ENCODE peak calls at places on chromosomes 5 and 9, in seven cellular contexts. I is CD4-positive, alpha-beta memory T cell; F is non-pigmented ciliary epithelial cell; A is type B pancreatic cell; G is SJSA1; V is omental fat pad; Z is activated naive CD8-positive, alpha-beta T cell treated with anti-CD3 and anti-CD28 coated beads for 36 hours. B is an unnamed sample.

GRCh38 chr9:29394855-29395254 is 1821.6 kb upstream of the C9orf72 start:
- DNase-seq in G (no peak), I (no peak), V (no peak), Z (no peak), A (no peak), F (no peak), B (no peak)

GRCh38 chr9:136847065-136847826 is 2.0 kb upstream of the PHPT1 start:
- DNase-seq in V (no peak), F (no peak), Z (peak; percentile 42), A (no peak), G (peak; percentile 62), I (peak; percentile 39), B (no peak)

GRCh38 chr9:738209-738915 is 103.1 kb upstream of the DMRT1 start:
- DNase-seq in I (no peak), G (peak; percentile 66), Z (no peak), A (no peak), V (no peak), F (peak; percentile 89), B (peak; percentile 96)

GRCh38 chr5:157241483-157241882 is 24.4 kb upstream of the CYFIP2 start:
- DNase-seq in A (no peak), F (no peak), V (no peak), Z (no peak), I (no peak), G (no peak), B (no peak)

GRCh38 chr5:61578858-61579503 is 246.9 kb downstream of the ZSWIM6 start:
- DNase-seq in Z (no peak), I (no peak), A (no peak), V (no peak), F (no peak), G (no peak), B (peak; percentile 35)

GRCh38 chr9:2662496-2662895 is 40.9 kb downstream of the VLDLR start:
- DNase-seq in F (no peak), I (no peak), V (no peak), Z (no peak), G (no peak), A (no peak), B (no peak)

GRCh38 chr9:30628915-30629564 is 1755.4 kb upstream of the ACO1 start:
- DNase-seq in V (no peak), I (no peak), A (no peak), F (no peak), G (no peak), Z (no peak), B (no peak)

GRCh38 chr9:76571288-76572204 is 112.6 kb downstream of the GCNT1 start:
- DNase-seq in F (no peak), V (no peak), Z (peak; percentile 17), G (no peak), A (no peak), I (no peak), B (no peak)

GRCh38 chr5:179231309-179231708 is 114.0 kb downstream of the ADAMTS2 start:
- DNase-seq in Z (no peak), V (no peak), I (no peak), A (peak; percentile 45), G (peak; percentile 36), F (no peak), B (no peak)

GRCh38 chr5:178107889-178108288 is 5.4 kb upstream of the N4BP3 start:
- DNase-seq in G (no peak), F (no peak), Z (no peak), V (no peak), I (no peak), A (no peak), B (no peak)

GRCh38 chr5:170434953-170435605 is 45.9 kb upstream of the KCNMB1 start:
- DNase-seq in G (peak; percentile 69), V (peak; percentile 45), I (no peak), A (peak; percentile 78), F (no peak), Z (peak; percentile 57), B (peak; percentile 23)

GRCh38 chr5:151757233-151758140 is 944 bp downstream of the ATOX1 start:
- DNase-seq in V (no peak), Z (no peak), F (no peak), A (no peak), G (peak; percentile 41), I (peak; percentile 69), B (no peak)

GRCh38 chr5:156473271-156473935 is 146.4 kb downstream of the SGCD start:
- DNase-seq in I (no peak), A (no peak), Z (no peak), F (no peak), V (no peak), G (no peak), B (peak; percentile 67)